ENCODE peak calls at places on chromosomes 12 and 14, in five cellular contexts. One of them, this sample, is unnamed. For H3K4me1, the result is how much of the 10 kb centered on the place peaks cover.

GRCh38 chr12:131088701-131089525 is 135.2 kb downstream of the ADGRD1 start:
- DNase-seq in K562: no peak
- DNase-seq in H9: peak
- DNase-seq in Karpas-422: no peak
- DNase-seq in CD4-positive, alpha-beta memory T cell: no peak
- DNase-seq in this sample: no peak

GRCh38 chr12:108640802-108641445 is 7.2 kb upstream of the SELPLG start:
- DNase-seq in K562: peak
- DNase-seq in H9: peak
- DNase-seq in Karpas-422: peak
- DNase-seq in CD4-positive, alpha-beta memory T cell: no peak
- DNase-seq in this sample: no peak

GRCh38 chr14:97036096-97036852 is 239.1 kb downstream of the VRK1 start:
- DNase-seq in K562: no peak
- DNase-seq in H9: no peak
- DNase-seq in Karpas-422: no peak
- DNase-seq in CD4-positive, alpha-beta memory T cell: no peak
- DNase-seq in this sample: no peak

GRCh38 chr12:32483499-32483898 is 84.1 kb downstream of the FGD4 start:
- DNase-seq in K562: no peak
- DNase-seq in H9: no peak
- DNase-seq in Karpas-422: no peak
- DNase-seq in CD4-positive, alpha-beta memory T cell: no peak
- DNase-seq in this sample: no peak

GRCh38 chr12:120928864-120929652 is 24.9 kb upstream of the SPPL3 start:
- DNase-seq in K562: no peak
- DNase-seq in H9: peak
- DNase-seq in Karpas-422: no peak
- DNase-seq in CD4-positive, alpha-beta memory T cell: no peak
- DNase-seq in this sample: no peak

GRCh38 chr14:24741871-24742270 is 107.9 kb upstream of the GZMB start:
- DNase-seq in K562: no peak
- DNase-seq in H9: no peak
- DNase-seq in Karpas-422: no peak
- DNase-seq in CD4-positive, alpha-beta memory T cell: no peak
- DNase-seq in this sample: no peak

GRCh38 chr12:3897400-3897910 is 24.3 kb upstream of the PARP11 start:
- DNase-seq in K562: no peak
- DNase-seq in H9: no peak
- DNase-seq in Karpas-422: no peak
- DNase-seq in CD4-positive, alpha-beta memory T cell: peak
- DNase-seq in this sample: no peak

GRCh38 chr12:6347367-6348338 is 5.8 kb upstream of the TNFRSF1A start:
- DNase-seq in K562: no peak
- DNase-seq in H9: no peak
- DNase-seq in Karpas-422: no peak
- DNase-seq in CD4-positive, alpha-beta memory T cell: no peak
- DNase-seq in this sample: peak

GRCh38 chr14:91004987-91005386 is 55.5 kb downstream of the RPS6KA5 start:
- DNase-seq in K562: no peak
- DNase-seq in H9: no peak
- DNase-seq in Karpas-422: no peak
- DNase-seq in CD4-positive, alpha-beta memory T cell: no peak
- DNase-seq in this sample: no peak

GRCh38 chr14:24365600-24366374 is 2.2 kb upstream of the NFATC4 start:
- DNase-seq in K562: no peak
- DNase-seq in H9: peak
- DNase-seq in Karpas-422: peak
- DNase-seq in CD4-positive, alpha-beta memory T cell: peak
- DNase-seq in this sample: peak

GRCh38 chr14:91373591-91374245 is 43.9 kb downstream of the CCDC88C start:
- DNase-seq in K562: no peak
- DNase-seq in H9: no peak
- DNase-seq in Karpas-422: peak
- DNase-seq in CD4-positive, alpha-beta memory T cell: peak
- DNase-seq in this sample: no peak

GRCh38 chr12:88870000-88870737 is 289.9 kb upstream of the KITLG start:
- DNase-seq in K562: no peak
- DNase-seq in H9: no peak
- DNase-seq in Karpas-422: no peak
- DNase-seq in CD4-positive, alpha-beta memory T cell: no peak
- DNase-seq in this sample: no peak

GRCh38 chr14:31127690-31128089 is 79.9 kb downstream of the HECTD1 start:
- DNase-seq in K562: no peak
- DNase-seq in H9: no peak
- DNase-seq in Karpas-422: no peak
- DNase-seq in CD4-positive, alpha-beta memory T cell: peak
- DNase-seq in this sample: no peak

GRCh38 chr14:73364559-73364958 is 93.8 kb downstream of the NUMB start:
- DNase-seq in K562: no peak
- DNase-seq in H9: no peak
- DNase-seq in Karpas-422: no peak
- DNase-seq in CD4-positive, alpha-beta memory T cell: no peak
- DNase-seq in this sample: no peak

GRCh38 chr14:52314521-52315354 is 626 bp downstream of the PTGER2 start:
- DNase-seq in K562: no peak
- DNase-seq in H9: peak
- DNase-seq in Karpas-422: no peak
- DNase-seq in CD4-positive, alpha-beta memory T cell: peak
- DNase-seq in this sample: no peak

GRCh38 chr14:95253039-95253620 is 66.6 kb downstream of the CLMN start:
- DNase-seq in K562: no peak
- DNase-seq in H9: no peak
- DNase-seq in Karpas-422: no peak
- DNase-seq in CD4-positive, alpha-beta memory T cell: no peak
- DNase-seq in this sample: no peak

GRCh38 chr12:91037301-91037700 is 20.5 kb downstream of the KERA start:
- DNase-seq in K562: no peak
- DNase-seq in H9: no peak
- DNase-seq in Karpas-422: no peak
- DNase-seq in CD4-positive, alpha-beta memory T cell: no peak
- DNase-seq in this sample: no peak

GRCh38 chr14:100994082-100994481 is 90.6 kb upstream of the RTL1 start:
- DNase-seq in K562: no peak
- DNase-seq in H9: no peak
- DNase-seq in Karpas-422: no peak
- DNase-seq in CD4-positive, alpha-beta memory T cell: no peak
- DNase-seq in this sample: no peak

GRCh38 chr12:70648191-70648590 is 11.0 kb upstream of the PTPRB start:
- DNase-seq in K562: no peak
- DNase-seq in H9: no peak
- DNase-seq in Karpas-422: no peak
- DNase-seq in CD4-positive, alpha-beta memory T cell: no peak
- DNase-seq in this sample: no peak

GRCh38 chr14:95452176-95452889 is 64.1 kb downstream of the SYNE3 start:
- DNase-seq in K562: peak
- DNase-seq in H9: peak
- DNase-seq in Karpas-422: peak
- DNase-seq in CD4-positive, alpha-beta memory T cell: no peak
- DNase-seq in this sample: no peak

GRCh38 chr12:111056618-111057521 is 136.5 kb upstream of the MYL2 start:
- DNase-seq in K562: peak
- DNase-seq in H9: no peak
- DNase-seq in Karpas-422: no peak
- DNase-seq in CD4-positive, alpha-beta memory T cell: peak
- DNase-seq in this sample: no peak

GRCh38 chr14:61502459-61503093 is 181.2 kb downstream of the PRKCH start:
- DNase-seq in K562: no peak
- DNase-seq in H9: peak
- DNase-seq in Karpas-422: peak
- DNase-seq in CD4-positive, alpha-beta memory T cell: no peak
- DNase-seq in this sample: no peak

GRCh38 chr12:32039917-32040575 is 66.6 kb upstream of the BICD1 start:
- DNase-seq in K562: peak
- DNase-seq in H9: no peak
- DNase-seq in Karpas-422: no peak
- DNase-seq in CD4-positive, alpha-beta memory T cell: no peak
- DNase-seq in this sample: no peak

GRCh38 chr12:106282457-106283097 is 20.0 kb upstream of the TCP11L2 start:
- DNase-seq in K562: peak
- DNase-seq in H9: peak
- DNase-seq in Karpas-422: peak
- DNase-seq in CD4-positive, alpha-beta memory T cell: peak
- DNase-seq in this sample: no peak

GRCh38 chr12:95037906-95038305 is 34.4 kb upstream of the NDUFA12 start:
- DNase-seq in K562: no peak
- DNase-seq in H9: no peak
- DNase-seq in Karpas-422: no peak
- DNase-seq in CD4-positive, alpha-beta memory T cell: no peak
- DNase-seq in this sample: no peak

GRCh38 chr14:99320105-99320572 is 48.1 kb upstream of the BCL11B start:
- DNase-seq in K562: peak
- DNase-seq in H9: peak
- DNase-seq in Karpas-422: peak
- DNase-seq in CD4-positive, alpha-beta memory T cell: peak
- DNase-seq in this sample: no peak

GRCh38 chr14:91464615-91465205 is 45.4 kb downstream of the PPP4R3A start:
- DNase-seq in K562: no peak
- DNase-seq in H9: no peak
- DNase-seq in Karpas-422: no peak
- DNase-seq in CD4-positive, alpha-beta memory T cell: no peak
- DNase-seq in this sample: no peak

GRCh38 chr14:58919262-58919661 is 269.2 kb upstream of the DAAM1 start:
- DNase-seq in K562: no peak
- DNase-seq in H9: no peak
- DNase-seq in Karpas-422: no peak
- DNase-seq in CD4-positive, alpha-beta memory T cell: no peak
- DNase-seq in this sample: no peak

GRCh38 chr12:4858385-4858784 is 51.3 kb upstream of the KCNA1 start:
- DNase-seq in K562: no peak
- DNase-seq in H9: peak
- DNase-seq in Karpas-422: no peak
- DNase-seq in CD4-positive, alpha-beta memory T cell: no peak
- DNase-seq in this sample: no peak

GRCh38 chr14:101464984-101465794 is 96.1 kb upstream of the DIO3 start:
- DNase-seq in K562: no peak
- DNase-seq in H9: no peak
- DNase-seq in Karpas-422: no peak
- DNase-seq in CD4-positive, alpha-beta memory T cell: no peak
- DNase-seq in this sample: no peak

GRCh38 chr14:89011727-89012271 is 187.3 kb downstream of the TTC8 start:
- DNase-seq in K562: peak
- DNase-seq in H9: no peak
- DNase-seq in Karpas-422: no peak
- DNase-seq in CD4-positive, alpha-beta memory T cell: no peak
- DNase-seq in this sample: no peak

GRCh38 chr12:68042212-68042699 is 53.0 kb downstream of the IFNG-AS1 start:
- DNase-seq in K562: no peak
- DNase-seq in H9: no peak
- DNase-seq in Karpas-422: peak
- DNase-seq in CD4-positive, alpha-beta memory T cell: no peak
- DNase-seq in this sample: no peak

GRCh38 chr14:21192875-21193535 is 37.1 kb upstream of the OR5AU1 start:
- DNase-seq in K562: no peak
- DNase-seq in H9: peak
- DNase-seq in Karpas-422: no peak
- DNase-seq in CD4-positive, alpha-beta memory T cell: no peak
- DNase-seq in this sample: no peak

GRCh38 chr12:47277972-47278448 is 198.3 kb upstream of the AMIGO2 start:
- DNase-seq in K562: peak
- DNase-seq in H9: no peak
- DNase-seq in Karpas-422: no peak
- DNase-seq in CD4-positive, alpha-beta memory T cell: no peak
- DNase-seq in this sample: no peak

DNA sequence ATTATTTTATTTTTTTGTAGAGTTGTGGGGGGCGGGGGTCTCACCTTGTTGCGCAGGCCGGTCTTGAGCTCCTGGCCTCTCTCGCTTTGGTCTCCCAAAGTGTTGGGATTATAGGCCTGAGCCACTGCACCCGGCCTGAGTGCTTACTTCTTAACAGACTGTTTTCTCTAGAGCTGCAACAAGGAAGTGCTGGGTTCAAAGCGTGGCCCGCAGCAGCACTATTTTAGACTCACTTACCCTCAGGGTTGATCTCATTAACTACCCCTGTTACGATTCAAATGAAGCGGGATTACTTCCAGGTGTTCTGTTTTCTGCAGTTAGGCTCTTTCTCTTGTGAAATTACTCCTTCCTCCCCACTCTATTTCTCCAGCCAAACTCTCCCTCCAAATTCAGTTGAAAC is 8.7 kb downstream of the A2ML1 start:
- DNase-seq in K562: no peak
- DNase-seq in H9: peak
- DNase-seq in Karpas-422: no peak
- DNase-seq in CD4-positive, alpha-beta memory T cell: no peak
- DNase-seq in this sample: no peak
- H3K4me1 ChIP-seq in K562: under half
- H3K4me1 ChIP-seq in H9: under half
- H3K4me1 ChIP-seq in Karpas-422: under half
- H3K4me1 ChIP-seq in CD4-positive, alpha-beta memory T cell: under half
- H3K4me1 ChIP-seq in this sample: under half

DNA sequence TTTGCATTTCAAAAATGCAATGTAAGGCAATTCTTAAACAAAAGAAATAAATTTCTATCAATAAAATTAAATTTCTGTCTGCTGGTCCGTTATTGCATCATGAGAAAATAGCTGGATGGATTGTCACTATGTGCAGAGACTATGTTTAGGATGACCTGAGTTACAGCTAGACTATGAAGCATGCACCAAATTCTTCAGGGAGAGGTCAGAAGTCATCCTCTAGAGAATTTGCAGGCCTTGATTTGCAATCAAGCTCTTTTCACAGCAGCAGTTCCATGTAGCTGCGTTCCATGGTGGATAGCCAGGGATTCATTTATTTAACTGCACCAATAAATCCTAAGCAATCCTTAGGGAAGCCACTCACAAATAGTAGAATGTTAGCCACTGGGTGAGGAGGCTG is 253.7 kb downstream of the MSRB3 start:
- DNase-seq in K562: no peak
- DNase-seq in H9: no peak
- DNase-seq in Karpas-422: no peak
- DNase-seq in CD4-positive, alpha-beta memory T cell: no peak
- DNase-seq in this sample: no peak
- H3K4me1 ChIP-seq in K562: under half
- H3K4me1 ChIP-seq in H9: under half
- H3K4me1 ChIP-seq in Karpas-422: under half
- H3K4me1 ChIP-seq in CD4-positive, alpha-beta memory T cell: under half
- H3K4me1 ChIP-seq in this sample: under half

GRCh38 chr14:105067140-105067968 is 2.1 kb upstream of the GPR132 start:
- DNase-seq in K562: no peak
- DNase-seq in H9: no peak
- DNase-seq in Karpas-422: no peak
- DNase-seq in CD4-positive, alpha-beta memory T cell: peak
- DNase-seq in this sample: no peak
- H3K4me1 ChIP-seq in K562: under half
- H3K4me1 ChIP-seq in H9: under half
- H3K4me1 ChIP-seq in Karpas-422: under half
- H3K4me1 ChIP-seq in CD4-positive, alpha-beta memory T cell: half or more
- H3K4me1 ChIP-seq in this sample: under half

GRCh38 chr12:124741211-124741610 is 122.5 kb downstream of the SCARB1 start:
- DNase-seq in K562: no peak
- DNase-seq in H9: no peak
- DNase-seq in Karpas-422: no peak
- DNase-seq in CD4-positive, alpha-beta memory T cell: no peak
- DNase-seq in this sample: no peak
- H3K4me1 ChIP-seq in K562: under half
- H3K4me1 ChIP-seq in H9: under half
- H3K4me1 ChIP-seq in Karpas-422: under half
- H3K4me1 ChIP-seq in CD4-positive, alpha-beta memory T cell: under half
- H3K4me1 ChIP-seq in this sample: under half

GRCh38 chr14:103732868-103733626 is 17.4 kb downstream of the ZFYVE21 start:
- DNase-seq in K562: no peak
- DNase-seq in H9: no peak
- DNase-seq in Karpas-422: no peak
- DNase-seq in CD4-positive, alpha-beta memory T cell: no peak
- DNase-seq in this sample: no peak
- H3K4me1 ChIP-seq in K562: under half
- H3K4me1 ChIP-seq in H9: under half
- H3K4me1 ChIP-seq in Karpas-422: under half
- H3K4me1 ChIP-seq in CD4-positive, alpha-beta memory T cell: under half
- H3K4me1 ChIP-seq in this sample: under half

This sample was measured in thoracic aorta.